ENCODE peak calls at places on chromosomes 3 and 15, in eight cellular contexts. Z, M, F, C, T, N, Q and K are unnamed samples.

GRCh38 chr3:43765417-43766030 is 74.8 kb downstream of the ABHD5 start:
- DNase-seq in Z (peak), M (peak), F (peak), C (no peak), T (no peak), N (no peak), Q (no peak), K (no peak)

GRCh38 chr3:12423918-12424634 is 60.2 kb upstream of the TSEN2 start:
- DNase-seq in Z (peak), M (peak), F (no peak), C (no peak), T (no peak), N (no peak), Q (no peak), K (peak)

GRCh38 chr3:13583251-13584180 is 34.6 kb downstream of the FBLN2 start:
- DNase-seq in Z (no peak), M (no peak), F (no peak), C (no peak), T (peak), N (no peak), Q (no peak), K (no peak)

GRCh38 chr3:105139851-105140560 is 226.7 kb upstream of the ALCAM start:
- DNase-seq in Z (no peak), M (no peak), F (no peak), C (no peak), T (no peak), N (no peak), Q (peak), K (no peak)

GRCh38 chr3:73633916-73634344 is 9.2 kb upstream of the PDZRN3 start:
- DNase-seq in Z (peak), M (peak), F (no peak), C (no peak), T (no peak), N (no peak), Q (no peak), K (no peak)

GRCh38 chr15:77521206-77521605 is 100.5 kb downstream of the HMG20A start:
- DNase-seq in Z (no peak), M (no peak), F (no peak), C (no peak), T (no peak), N (no peak), Q (no peak), K (no peak)

GRCh38 chr3:109569121-109569520 is 231.8 kb upstream of the DPPA4 start:
- DNase-seq in Z (no peak), M (peak), F (no peak), C (no peak), T (no peak), N (no peak), Q (no peak), K (no peak)

GRCh38 chr3:50542177-50543034 is 25.1 kb downstream of the C3orf18 start:
- DNase-seq in Z (peak), M (peak), F (peak), C (peak), T (peak), N (peak), Q (no peak), K (peak)

GRCh38 chr3:16908878-16909277 is 24.1 kb downstream of the PLCL2 start:
- DNase-seq in Z (no peak), M (no peak), F (no peak), C (no peak), T (no peak), N (no peak), Q (no peak), K (no peak)

GRCh38 chr3:130462089-130462488 is 54.9 kb upstream of the COL6A6 start:
- DNase-seq in Z (no peak), M (no peak), F (no peak), C (no peak), T (no peak), N (no peak), Q (no peak), K (no peak)

GRCh38 chr3:133750201-133750748 is 4.1 kb downstream of the TF start:
- DNase-seq in Z (no peak), M (no peak), F (no peak), C (no peak), T (no peak), N (no peak), Q (no peak), K (peak)

GRCh38 chr3:100080573-100080972 is 33.7 kb downstream of the FILIP1L start:
- DNase-seq in Z (no peak), M (peak), F (no peak), C (no peak), T (no peak), N (no peak), Q (no peak), K (no peak)

GRCh38 chr3:140898340-140899180 is 43.1 kb upstream of the SLC25A36 start:
- DNase-seq in Z (peak), M (peak), F (no peak), C (no peak), T (no peak), N (peak), Q (no peak), K (no peak)

GRCh38 chr15:57527382-57528091 is 64.2 kb upstream of the MYZAP start:
- DNase-seq in Z (peak), M (peak), F (no peak), C (peak), T (no peak), N (peak), Q (no peak), K (no peak)

GRCh38 chr3:194745427-194746184 is 59.9 kb downstream of the FAM43A start:
- DNase-seq in Z (no peak), M (no peak), F (no peak), C (no peak), T (no peak), N (no peak), Q (no peak), K (no peak)

GRCh38 chr15:100192092-100192695 is 149.6 kb downstream of the ADAMTS17 start:
- DNase-seq in Z (no peak), M (no peak), F (no peak), C (no peak), T (peak), N (no peak), Q (no peak), K (no peak)

GRCh38 chr15:99037646-99038045 is 30.1 kb upstream of the PGPEP1L start:
- DNase-seq in Z (no peak), M (no peak), F (no peak), C (no peak), T (no peak), N (no peak), Q (no peak), K (no peak)

GRCh38 chr3:29324180-29324651 is 43.3 kb downstream of the RBMS3 start:
- DNase-seq in Z (peak), M (peak), F (peak), C (peak), T (peak), N (no peak), Q (peak), K (peak)

GRCh38 chr15:32802296-32802936 is 84.6 kb downstream of the GREM1 start:
- DNase-seq in Z (peak), M (peak), F (no peak), C (no peak), T (no peak), N (no peak), Q (no peak), K (no peak)

GRCh38 chr15:77753238-77753873 is 120.6 kb upstream of the LINGO1 start:
- DNase-seq in Z (peak), M (peak), F (no peak), C (no peak), T (no peak), N (no peak), Q (no peak), K (no peak)

DNA sequence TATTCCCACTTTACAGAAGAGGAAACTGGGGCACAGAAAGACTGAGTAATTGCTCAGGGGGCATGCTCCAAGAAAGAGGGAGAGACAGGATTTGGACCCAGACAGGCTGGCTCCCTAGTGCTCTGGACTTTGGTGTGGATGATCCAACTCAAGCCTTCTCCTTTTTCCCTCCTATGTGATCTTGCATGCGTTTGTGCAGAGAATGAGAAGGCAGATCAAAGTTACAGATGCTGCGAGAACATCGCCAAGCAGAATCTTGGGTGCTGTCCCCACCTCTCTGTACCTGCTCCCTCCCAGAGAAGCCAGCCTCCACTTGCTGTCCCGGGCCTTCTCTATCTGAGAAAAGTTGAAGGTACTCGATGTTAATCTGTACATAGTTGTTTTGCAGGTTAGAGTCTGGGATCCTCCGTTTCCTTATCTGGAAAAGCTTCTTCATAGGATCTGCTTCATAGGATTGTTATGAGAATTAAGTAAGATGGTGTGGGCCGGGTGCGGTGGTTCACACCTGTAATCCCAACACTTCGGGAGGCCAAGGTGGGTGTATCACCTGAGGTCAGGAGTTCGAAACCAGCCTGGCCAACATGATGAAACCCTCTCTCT is 10.2 kb downstream of the GNB5 start:
- DNase-seq in Z (no peak), M (no peak), F (no peak), C (no peak), T (no peak), N (no peak), Q (no peak), K (no peak)
- H3K27ac ChIP-seq in Z (no peak), M (no peak), F (no peak), C (no peak), T (peak), N (peak), Q (no peak), K (no peak)

DNA sequence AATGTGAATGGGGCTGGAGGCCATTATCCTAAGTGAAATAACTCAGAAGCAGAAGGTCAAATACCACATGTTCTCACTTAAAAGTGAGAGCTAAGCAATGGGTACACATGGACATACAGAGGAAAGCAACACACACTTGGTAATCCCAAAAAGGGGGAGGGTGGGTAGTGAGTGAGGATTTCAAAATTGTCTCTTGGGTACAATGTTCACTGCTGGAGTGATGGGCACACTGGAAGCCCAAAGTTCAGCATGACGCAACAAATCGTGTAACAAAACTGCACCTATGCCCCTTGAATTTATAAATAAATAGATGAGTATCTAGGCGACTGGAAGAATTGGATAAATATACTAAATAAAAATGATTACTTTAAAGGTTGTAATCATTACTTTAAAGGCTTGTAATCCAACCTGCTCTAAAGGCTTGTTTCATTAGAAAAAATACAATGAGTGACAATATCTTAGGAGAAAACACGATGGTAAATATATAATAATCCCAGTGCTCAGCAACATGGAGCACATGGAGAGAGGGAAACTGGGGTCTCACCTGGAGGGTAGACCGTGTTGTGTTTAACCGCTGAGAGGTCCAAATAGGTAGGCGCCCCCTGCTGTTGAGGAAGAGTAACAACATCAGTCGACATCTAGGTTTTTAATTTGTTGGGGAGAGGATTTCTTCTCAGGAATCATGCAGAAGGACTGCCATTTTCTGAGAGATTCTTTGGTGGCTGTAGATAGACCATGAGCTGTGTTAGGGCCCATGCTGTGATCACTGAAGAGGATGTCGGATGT is 78.5 kb upstream of the ROBO1 start:
- DNase-seq in Z (no peak), M (no peak), F (no peak), C (no peak), T (no peak), N (no peak), Q (no peak), K (no peak)
- H3K27ac ChIP-seq in Z (no peak), M (no peak), F (no peak), C (no peak), T (no peak), N (no peak), Q (no peak), K (no peak)

GRCh38 chr15:85298366-85298765 is 82.0 kb upstream of the AKAP13 start:
- DNase-seq in Z (no peak), M (no peak), F (no peak), C (no peak), T (no peak), N (no peak), Q (no peak), K (no peak)

GRCh38 chr15:85302271-85302670 is 78.1 kb upstream of the AKAP13 start:
- DNase-seq in Z (no peak), M (no peak), F (no peak), C (no peak), T (no peak), N (no peak), Q (no peak), K (no peak)

GRCh38 chr15:85297537-85297936 is 82.9 kb upstream of the AKAP13 start:
- DNase-seq in Z (no peak), M (no peak), F (no peak), C (no peak), T (no peak), N (no peak), Q (no peak), K (no peak)

GRCh38 chr15:85298941-85299340 is 81.5 kb upstream of the AKAP13 start:
- DNase-seq in Z (no peak), M (no peak), F (no peak), C (no peak), T (no peak), N (no peak), Q (no peak), K (no peak)

GRCh38 chr15:85296615-85297402 is 83.6 kb upstream of the AKAP13 start:
- DNase-seq in Z (peak), M (peak), F (no peak), C (peak), T (peak), N (peak), Q (no peak), K (no peak)
- H3K27ac ChIP-seq in Z (no peak), M (no peak), F (peak), C (peak), T (no peak), N (no peak), Q (peak), K (no peak)

GRCh38 chr15:31212286-31212685 is 110.8 kb upstream of the TRPM1 start:
- DNase-seq in Z (peak), M (no peak), F (no peak), C (no peak), T (no peak), N (no peak), Q (no peak), K (no peak)

GRCh38 chr15:31211353-31211752 is 109.8 kb upstream of the TRPM1 start:
- DNase-seq in Z (no peak), M (no peak), F (no peak), C (no peak), T (no peak), N (no peak), Q (no peak), K (peak)

GRCh38 chr15:31214158-31214863 is 112.3 kb upstream of the KLF13 start:
- DNase-seq in Z (no peak), M (no peak), F (no peak), C (no peak), T (no peak), N (no peak), Q (no peak), K (no peak)

GRCh38 chr15:31214864-31215489 is 111.7 kb upstream of the KLF13 start:
- DNase-seq in Z (peak), M (no peak), F (peak), C (peak), T (peak), N (no peak), Q (peak), K (peak)

GRCh38 chr15:31212956-31213694 is 111.6 kb upstream of the TRPM1 start:
- DNase-seq in Z (no peak), M (no peak), F (no peak), C (no peak), T (no peak), N (no peak), Q (no peak), K (no peak)
- H3K27ac ChIP-seq in Z (no peak), M (no peak), F (no peak), C (peak), T (no peak), N (no peak), Q (no peak), K (no peak)

GRCh38 chr15:48672206-48672605 is 26.7 kb upstream of the FBN1 start:
- DNase-seq in Z (no peak), M (no peak), F (no peak), C (no peak), T (no peak), N (no peak), Q (no peak), K (no peak)
- H3K27ac ChIP-seq in Z (no peak), M (no peak), F (peak), C (peak), T (no peak), N (no peak), Q (no peak), K (no peak)

GRCh38 chr15:36605626-36606263 is 26.3 kb downstream of the CDIN1 start:
- DNase-seq in Z (no peak), M (no peak), F (no peak), C (no peak), T (no peak), N (no peak), Q (no peak), K (no peak)
- H3K27ac ChIP-seq in Z (peak), M (no peak), F (peak), C (no peak), T (no peak), N (no peak), Q (no peak), K (no peak)

GRCh38 chr15:65954289-65954741 is 85.0 kb downstream of the RAB11A start:
- DNase-seq in Z (peak), M (peak), F (no peak), C (no peak), T (no peak), N (no peak), Q (no peak), K (no peak)
- H3K27ac ChIP-seq in Z (no peak), M (no peak), F (no peak), C (no peak), T (no peak), N (no peak), Q (no peak), K (no peak)